ENCODE peak calls at places on chromosomes 2 and 18, in ten cellular contexts. One of them, this sample, is unnamed.

GRCh38 chr2:113692698-113693428 is 63.6 kb downstream of the SLC35F5 start:
- DNase-seq in HFFc6: no peak
- DNase-seq in GM10248: peak; percentile 57
- DNase-seq in lower leg skin: no peak
- DNase-seq in astrocyte of the cerebellum: no peak
- DNase-seq in colonic mucosa: no peak
- DNase-seq in foreskin fibroblast: no peak
- DNase-seq in HCT116: no peak
- DNase-seq in sigmoid colon: no peak
- DNase-seq in coronary artery: no peak
- DNase-seq in this sample: no peak

GRCh38 chr18:44545359-44545985 is 135.2 kb upstream of the SETBP1 start:
- DNase-seq in HFFc6: no peak
- DNase-seq in GM10248: no peak
- DNase-seq in lower leg skin: no peak
- DNase-seq in astrocyte of the cerebellum: no peak
- DNase-seq in colonic mucosa: no peak
- DNase-seq in foreskin fibroblast: no peak
- DNase-seq in HCT116: no peak
- DNase-seq in sigmoid colon: no peak
- DNase-seq in coronary artery: no peak
- DNase-seq in this sample: no peak

GRCh38 chr2:172677363-172677762 is 58.3 kb upstream of the RAPGEF4 start:
- DNase-seq in HFFc6: no peak
- DNase-seq in GM10248: no peak
- DNase-seq in lower leg skin: no peak
- DNase-seq in astrocyte of the cerebellum: no peak
- DNase-seq in colonic mucosa: no peak
- DNase-seq in foreskin fibroblast: peak; percentile 58
- DNase-seq in HCT116: no peak
- DNase-seq in sigmoid colon: no peak
- DNase-seq in coronary artery: no peak
- DNase-seq in this sample: peak; percentile 56

GRCh38 chr2:179132076-179132475 is 82.1 kb upstream of the CCDC141 start:
- DNase-seq in HFFc6: no peak
- DNase-seq in GM10248: no peak
- DNase-seq in lower leg skin: no peak
- DNase-seq in astrocyte of the cerebellum: no peak
- DNase-seq in colonic mucosa: no peak
- DNase-seq in foreskin fibroblast: peak; percentile 32
- DNase-seq in HCT116: no peak
- DNase-seq in sigmoid colon: no peak
- DNase-seq in coronary artery: no peak
- DNase-seq in this sample: no peak

GRCh38 chr2:26067980-26068507 is 34.2 kb downstream of the RAB10 start:
- DNase-seq in HFFc6: no peak
- DNase-seq in GM10248: no peak
- DNase-seq in lower leg skin: no peak
- DNase-seq in astrocyte of the cerebellum: no peak
- DNase-seq in colonic mucosa: no peak
- DNase-seq in foreskin fibroblast: peak; percentile 21
- DNase-seq in HCT116: no peak
- DNase-seq in sigmoid colon: no peak
- DNase-seq in coronary artery: no peak
- DNase-seq in this sample: no peak

GRCh38 chr2:172962824-172963223 is 112.8 kb upstream of the MAP3K20 start:
- DNase-seq in HFFc6: peak; percentile 57
- DNase-seq in GM10248: no peak
- DNase-seq in lower leg skin: no peak
- DNase-seq in astrocyte of the cerebellum: no peak
- DNase-seq in colonic mucosa: no peak
- DNase-seq in foreskin fibroblast: peak; percentile 84
- DNase-seq in HCT116: no peak
- DNase-seq in sigmoid colon: no peak
- DNase-seq in coronary artery: no peak
- DNase-seq in this sample: peak; percentile 69

GRCh38 chr2:236972491-236973379 is 113.0 kb upstream of the COPS8 start:
- DNase-seq in HFFc6: peak; percentile 19
- DNase-seq in GM10248: no peak
- DNase-seq in lower leg skin: peak; percentile 47
- DNase-seq in astrocyte of the cerebellum: no peak
- DNase-seq in colonic mucosa: peak; percentile 54
- DNase-seq in foreskin fibroblast: peak; percentile 93
- DNase-seq in HCT116: no peak
- DNase-seq in sigmoid colon: peak; percentile 82
- DNase-seq in coronary artery: no peak
- DNase-seq in this sample: peak; percentile 72

GRCh38 chr2:85920810-85921545 is 32.2 kb upstream of the ST3GAL5 start:
- DNase-seq in HFFc6: no peak
- DNase-seq in GM10248: no peak
- DNase-seq in lower leg skin: no peak
- DNase-seq in astrocyte of the cerebellum: no peak
- DNase-seq in colonic mucosa: no peak
- DNase-seq in foreskin fibroblast: peak; percentile 15
- DNase-seq in HCT116: no peak
- DNase-seq in sigmoid colon: no peak
- DNase-seq in coronary artery: no peak
- DNase-seq in this sample: peak; percentile 40

GRCh38 chr2:23381084-23381483 is 3.9 kb upstream of the KLHL29 start:
- DNase-seq in HFFc6: peak; percentile 58
- DNase-seq in GM10248: no peak
- DNase-seq in lower leg skin: peak; percentile 79
- DNase-seq in astrocyte of the cerebellum: peak; percentile 20
- DNase-seq in colonic mucosa: no peak
- DNase-seq in foreskin fibroblast: peak; percentile 77
- DNase-seq in HCT116: peak; percentile 89
- DNase-seq in sigmoid colon: no peak
- DNase-seq in coronary artery: no peak
- DNase-seq in this sample: peak; percentile 97

GRCh38 chr18:36075862-36076587 is 8.7 kb upstream of the RPRD1A start:
- DNase-seq in HFFc6: peak; percentile 75
- DNase-seq in GM10248: no peak
- DNase-seq in lower leg skin: no peak
- DNase-seq in astrocyte of the cerebellum: peak; percentile 19
- DNase-seq in colonic mucosa: no peak
- DNase-seq in foreskin fibroblast: peak; percentile 81
- DNase-seq in HCT116: no peak
- DNase-seq in sigmoid colon: no peak
- DNase-seq in coronary artery: no peak
- DNase-seq in this sample: peak; percentile 90

GRCh38 chr2:86176583-86176982 is 18.7 kb downstream of the IMMT start:
- DNase-seq in HFFc6: peak; percentile 12
- DNase-seq in GM10248: no peak
- DNase-seq in lower leg skin: no peak
- DNase-seq in astrocyte of the cerebellum: no peak
- DNase-seq in colonic mucosa: no peak
- DNase-seq in foreskin fibroblast: no peak
- DNase-seq in HCT116: no peak
- DNase-seq in sigmoid colon: no peak
- DNase-seq in coronary artery: no peak
- DNase-seq in this sample: no peak

GRCh38 chr2:57504787-57505186 is 541.8 kb upstream of the VRK2 start:
- DNase-seq in HFFc6: no peak
- DNase-seq in GM10248: no peak
- DNase-seq in lower leg skin: no peak
- DNase-seq in astrocyte of the cerebellum: no peak
- DNase-seq in colonic mucosa: no peak
- DNase-seq in foreskin fibroblast: no peak
- DNase-seq in HCT116: no peak
- DNase-seq in sigmoid colon: no peak
- DNase-seq in coronary artery: no peak
- DNase-seq in this sample: no peak

GRCh38 chr2:212022966-212023365 is 515.6 kb downstream of the ERBB4 start:
- DNase-seq in HFFc6: peak; percentile 28
- DNase-seq in GM10248: no peak
- DNase-seq in lower leg skin: no peak
- DNase-seq in astrocyte of the cerebellum: no peak
- DNase-seq in colonic mucosa: no peak
- DNase-seq in foreskin fibroblast: peak; percentile 7
- DNase-seq in HCT116: no peak
- DNase-seq in sigmoid colon: no peak
- DNase-seq in coronary artery: no peak
- DNase-seq in this sample: no peak

GRCh38 chr2:156157670-156158069 is 174.9 kb downstream of the NR4A2 start:
- DNase-seq in HFFc6: no peak
- DNase-seq in GM10248: no peak
- DNase-seq in lower leg skin: no peak
- DNase-seq in astrocyte of the cerebellum: no peak
- DNase-seq in colonic mucosa: no peak
- DNase-seq in foreskin fibroblast: no peak
- DNase-seq in HCT116: no peak
- DNase-seq in sigmoid colon: no peak
- DNase-seq in coronary artery: no peak
- DNase-seq in this sample: peak; percentile 1
- TF ChIP-seq CTCF in HFFc6: no peak
- TF ChIP-seq CTCF in GM10248: no peak
- TF ChIP-seq CTCF in lower leg skin: no peak
- TF ChIP-seq CTCF in astrocyte of the cerebellum: no peak
- TF ChIP-seq CTCF in colonic mucosa: no peak
- TF ChIP-seq CTCF in foreskin fibroblast: no peak
- TF ChIP-seq CTCF in HCT116: no peak
- TF ChIP-seq CTCF in sigmoid colon: no peak
- TF ChIP-seq CTCF in coronary artery: no peak
- TF ChIP-seq CTCF in this sample: no peak

DNA sequence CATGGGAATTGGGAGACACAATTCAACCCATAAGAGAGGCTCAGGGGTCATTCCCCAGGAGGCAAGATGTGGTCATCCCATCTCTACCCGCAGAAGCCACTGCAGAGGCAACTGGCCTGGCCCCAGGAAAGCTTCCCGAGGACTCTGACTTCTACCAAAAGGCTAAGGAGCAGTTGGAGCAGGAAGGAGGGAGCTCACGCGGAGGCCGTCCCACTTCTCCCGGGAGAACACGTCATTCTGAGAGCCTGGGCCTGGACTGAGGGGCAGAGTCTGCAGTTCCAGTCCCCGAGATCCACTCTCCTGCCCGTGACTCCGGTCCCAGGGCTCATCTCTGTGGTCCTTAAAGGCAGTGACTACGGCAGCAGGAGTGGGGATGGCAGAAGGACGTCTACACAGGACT is 69.0 kb upstream of the TAF1B start:
- DNase-seq in HFFc6: no peak
- DNase-seq in GM10248: no peak
- DNase-seq in lower leg skin: no peak
- DNase-seq in astrocyte of the cerebellum: no peak
- DNase-seq in colonic mucosa: no peak
- DNase-seq in foreskin fibroblast: no peak
- DNase-seq in HCT116: no peak
- DNase-seq in sigmoid colon: no peak
- DNase-seq in coronary artery: no peak
- DNase-seq in this sample: no peak
- TF ChIP-seq CTCF in HFFc6: no peak
- TF ChIP-seq CTCF in GM10248: no peak
- TF ChIP-seq CTCF in lower leg skin: no peak
- TF ChIP-seq CTCF in astrocyte of the cerebellum: no peak
- TF ChIP-seq CTCF in colonic mucosa: no peak
- TF ChIP-seq CTCF in foreskin fibroblast: no peak
- TF ChIP-seq CTCF in HCT116: no peak
- TF ChIP-seq CTCF in sigmoid colon: no peak
- TF ChIP-seq CTCF in coronary artery: no peak
- TF ChIP-seq CTCF in this sample: no peak

DNA sequence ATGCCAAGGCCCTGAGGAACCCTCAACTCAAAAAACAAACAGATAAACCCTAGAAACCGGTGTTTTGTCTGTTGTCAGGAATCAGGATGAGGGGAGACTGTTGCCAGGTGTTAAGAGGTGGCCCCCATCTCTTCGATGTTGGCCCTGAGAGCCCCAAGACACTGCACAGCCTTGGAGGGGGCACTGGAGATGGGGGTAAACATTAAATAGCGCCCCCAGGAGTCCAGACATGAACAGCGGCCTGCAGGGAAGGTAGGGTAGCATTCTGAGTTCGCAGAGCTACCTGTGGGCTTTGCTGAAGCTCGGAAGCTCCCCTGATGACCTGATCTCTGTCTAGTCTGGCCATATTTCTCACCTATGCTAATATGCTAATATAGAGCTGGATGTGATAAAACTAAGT is 97.6 kb upstream of the SMAD2 start:
- DNase-seq in HFFc6: no peak
- DNase-seq in GM10248: no peak
- DNase-seq in lower leg skin: no peak
- DNase-seq in astrocyte of the cerebellum: no peak
- DNase-seq in colonic mucosa: no peak
- DNase-seq in foreskin fibroblast: no peak
- DNase-seq in HCT116: no peak
- DNase-seq in sigmoid colon: peak; percentile 20
- DNase-seq in coronary artery: no peak
- DNase-seq in this sample: no peak
- TF ChIP-seq CTCF in HFFc6: peak; percentile 42
- TF ChIP-seq CTCF in GM10248: no peak
- TF ChIP-seq CTCF in lower leg skin: no peak
- TF ChIP-seq CTCF in astrocyte of the cerebellum: peak; percentile 2
- TF ChIP-seq CTCF in colonic mucosa: no peak
- TF ChIP-seq CTCF in foreskin fibroblast: no peak
- TF ChIP-seq CTCF in HCT116: peak; percentile 52
- TF ChIP-seq CTCF in sigmoid colon: no peak
- TF ChIP-seq CTCF in coronary artery: no peak
- TF ChIP-seq CTCF in this sample: no peak

GRCh38 chr18:34258176-34258575 is 33.5 kb upstream of the NOL4 start:
- DNase-seq in HFFc6: no peak
- DNase-seq in GM10248: no peak
- DNase-seq in lower leg skin: no peak
- DNase-seq in astrocyte of the cerebellum: no peak
- DNase-seq in colonic mucosa: no peak
- DNase-seq in foreskin fibroblast: no peak
- DNase-seq in HCT116: no peak
- DNase-seq in sigmoid colon: no peak
- DNase-seq in coronary artery: no peak
- DNase-seq in this sample: no peak

DNA sequence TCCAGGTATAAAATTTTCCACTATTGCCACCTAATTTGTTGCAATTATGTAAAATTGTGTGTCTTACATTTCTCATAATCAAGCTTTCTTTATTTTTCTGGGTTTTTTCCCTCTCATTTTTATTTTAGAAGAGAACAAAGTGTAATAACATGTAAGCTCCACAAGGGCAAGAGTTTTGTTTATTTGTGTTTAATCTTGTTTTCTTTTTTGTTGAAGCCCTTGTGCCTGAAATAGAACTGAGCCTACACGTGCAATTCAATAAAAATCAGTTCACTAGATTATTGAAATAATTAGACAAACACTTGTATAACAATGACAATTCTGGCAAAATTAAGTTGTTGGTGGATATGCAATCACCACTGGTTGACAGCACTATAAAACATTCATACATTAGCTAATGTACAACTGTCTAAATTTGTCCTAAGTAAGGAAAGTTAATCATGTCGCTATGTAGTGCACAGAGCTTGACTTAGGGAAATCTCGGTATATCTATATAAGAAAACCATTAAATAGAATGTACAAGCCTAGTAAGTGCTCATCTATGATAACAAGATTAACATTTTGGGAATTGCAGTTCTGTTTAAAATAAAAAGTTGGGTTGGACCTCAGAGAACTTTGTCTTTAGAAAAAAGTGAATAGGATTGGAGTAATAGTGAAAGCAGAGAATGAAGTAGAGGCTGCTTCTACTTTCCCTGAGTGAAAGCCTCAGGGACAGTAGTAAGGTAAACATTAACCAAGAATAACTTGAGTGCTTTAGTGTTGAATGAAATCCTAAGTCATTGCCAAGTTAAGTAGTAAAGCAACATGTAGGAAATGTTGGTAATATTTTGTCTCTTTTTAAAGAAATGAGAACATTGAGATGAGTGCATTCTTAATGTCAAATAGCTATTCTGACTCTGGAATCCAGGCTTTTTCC is 37.4 kb upstream of the NOL4 start:
- DNase-seq in HFFc6: no peak
- DNase-seq in GM10248: peak; percentile 7
- DNase-seq in lower leg skin: no peak
- DNase-seq in astrocyte of the cerebellum: no peak
- DNase-seq in colonic mucosa: no peak
- DNase-seq in foreskin fibroblast: no peak
- DNase-seq in HCT116: no peak
- DNase-seq in sigmoid colon: no peak
- DNase-seq in coronary artery: no peak
- DNase-seq in this sample: no peak
- TF ChIP-seq CTCF in HFFc6: no peak
- TF ChIP-seq CTCF in GM10248: no peak
- TF ChIP-seq CTCF in lower leg skin: no peak
- TF ChIP-seq CTCF in astrocyte of the cerebellum: no peak
- TF ChIP-seq CTCF in colonic mucosa: no peak
- TF ChIP-seq CTCF in foreskin fibroblast: no peak
- TF ChIP-seq CTCF in HCT116: no peak
- TF ChIP-seq CTCF in sigmoid colon: no peak
- TF ChIP-seq CTCF in coronary artery: no peak
- TF ChIP-seq CTCF in this sample: no peak